ENCODE peak calls at places on chromosomes 2 and 18, in five cellular contexts. I is MCF 10A; G is mesothelial cell of epicardium; X is CD8-positive, alpha-beta T cell; S is cardiac muscle cell. N is an unnamed sample.

GRCh38 chr2:240986787-240987411 is 11.5 kb upstream of the SNED1 start:
- DNase-seq in I (peak; percentile 90), G (no peak), X (no peak), S (no peak), N (peak; percentile 84)

GRCh38 chr2:170014769-170015168 is 163.2 kb upstream of the MYO3B start:
- DNase-seq in I (no peak), G (no peak), X (no peak), S (no peak), N (no peak)

GRCh38 chr2:205811387-205811786 is 129.1 kb downstream of the NRP2 start:
- DNase-seq in I (no peak), G (no peak), X (no peak), S (no peak), N (no peak)

GRCh38 chr2:193141-193552 is 70.7 kb downstream of the SH3YL1 start:
- DNase-seq in I (no peak), G (no peak), X (peak; percentile 24), S (no peak), N (no peak)

GRCh38 chr2:647691-648231 is 29.4 kb downstream of the TMEM18 start:
- DNase-seq in I (no peak), G (no peak), X (no peak), S (no peak), N (peak; percentile 64)

GRCh38 chr18:11078491-11078890 is 70.9 kb downstream of the PIEZO2 start:
- DNase-seq in I (no peak), G (no peak), X (no peak), S (no peak), N (no peak)

GRCh38 chr2:37365669-37366068 is 21.2 kb downstream of the QPCT start:
- DNase-seq in I (no peak), G (no peak), X (no peak), S (no peak), N (no peak)

GRCh38 chr2:44016282-44016681 is 20.5 kb upstream of the LRPPRC start:
- DNase-seq in I (peak; percentile 61), G (peak; percentile 74), X (no peak), S (peak; percentile 86), N (no peak)

GRCh38 chr2:211085056-211085680 is 528.8 kb downstream of the CPS1 start:
- DNase-seq in I (peak; percentile 61), G (no peak), X (no peak), S (peak; percentile 42), N (no peak)

GRCh38 chr2:21047161-21048009 is 3.5 kb upstream of the APOB start:
- DNase-seq in I (no peak), G (no peak), X (no peak), S (no peak), N (no peak)

GRCh38 chr18:55224086-55224625 is 264.9 kb upstream of the CCDC68 start:
- DNase-seq in I (no peak), G (no peak), X (no peak), S (no peak), N (no peak)

GRCh38 chr18:48898521-48898920 is 52.2 kb downstream of the SMAD7 start:
- DNase-seq in I (no peak), G (no peak), X (no peak), S (no peak), N (no peak)

GRCh38 chr2:167946367-167946955 is 300.9 kb downstream of the STK39 start:
- DNase-seq in I (no peak), G (no peak), X (no peak), S (no peak), N (no peak)

GRCh38 chr2:240747256-240747655 is 55.6 kb downstream of the AQP12A start:
- DNase-seq in I (no peak), G (no peak), X (no peak), S (no peak), N (peak; percentile 59)

GRCh38 chr2:233084488-233084887 is 24.3 kb downstream of the INPP5D start:
- DNase-seq in I (peak; percentile 45), G (no peak), X (no peak), S (no peak), N (peak; percentile 87)

GRCh38 chr2:60260646-60261296 is 292.7 kb downstream of the BCL11A start:
- DNase-seq in I (peak; percentile 96), G (no peak), X (no peak), S (no peak), N (no peak)

GRCh38 chr18:40431071-40431998 is 1523.7 kb upstream of the PIK3C3 start:
- DNase-seq in I (no peak), G (no peak), X (no peak), S (peak; percentile 9), N (no peak)

GRCh38 chr2:188966728-188967127 is 7.4 kb upstream of the COL3A1 start:
- DNase-seq in I (no peak), G (no peak), X (no peak), S (no peak), N (no peak)

GRCh38 chr2:140873915-140874531 is 1256.8 kb downstream of the LRP1B start:
- DNase-seq in I (no peak), G (no peak), X (no peak), S (no peak), N (no peak)

GRCh38 chr2:148917431-148917830 is 42.4 kb downstream of the KIF5C start:
- DNase-seq in I (no peak), G (no peak), X (no peak), S (no peak), N (no peak)

GRCh38 chr2:225889452-225889851 is 489.9 kb downstream of the NYAP2 start:
- DNase-seq in I (peak; percentile 70), G (no peak), X (no peak), S (peak; percentile 51), N (no peak)

GRCh38 chr18:319745-320144 is 51.9 kb upstream of the THOC1 start:
- DNase-seq in I (no peak), G (no peak), X (no peak), S (no peak), N (no peak)

GRCh38 chr2:3046170-3046865 is 331.3 kb downstream of the EIPR1 start:
- DNase-seq in I (no peak), G (no peak), X (no peak), S (no peak), N (peak; percentile 47)

GRCh38 chr18:25310045-25310444 is 41.9 kb downstream of the ZNF521 start:
- DNase-seq in I (peak; percentile 28), G (no peak), X (no peak), S (no peak), N (no peak)

GRCh38 chr2:29878898-29879297 is 42.5 kb downstream of the ALK start:
- DNase-seq in I (peak; percentile 70), G (no peak), X (no peak), S (no peak), N (no peak)

GRCh38 chr2:190649798-190650390 is 1.0 kb downstream of the NAB1 start:
- DNase-seq in I (peak; percentile 49), G (no peak), X (no peak), S (peak; percentile 36), N (peak; percentile 28)

GRCh38 chr2:63598971-63599370 is 10.2 kb downstream of the MDH1 start:
- DNase-seq in I (no peak), G (no peak), X (no peak), S (no peak), N (no peak)

GRCh38 chr2:63591566-63592175 is 2.9 kb downstream of the MDH1 start:
- DNase-seq in I (no peak), G (no peak), X (no peak), S (no peak), N (no peak)

GRCh38 chr2:63590621-63591408 is 2.1 kb downstream of the MDH1 start:
- DNase-seq in I (peak; percentile 45), G (no peak), X (no peak), S (peak; percentile 91), N (peak; percentile 49)

GRCh38 chr2:63596487-63596886 is 7.7 kb downstream of the MDH1 start:
- DNase-seq in I (no peak), G (no peak), X (no peak), S (no peak), N (no peak)

DNA sequence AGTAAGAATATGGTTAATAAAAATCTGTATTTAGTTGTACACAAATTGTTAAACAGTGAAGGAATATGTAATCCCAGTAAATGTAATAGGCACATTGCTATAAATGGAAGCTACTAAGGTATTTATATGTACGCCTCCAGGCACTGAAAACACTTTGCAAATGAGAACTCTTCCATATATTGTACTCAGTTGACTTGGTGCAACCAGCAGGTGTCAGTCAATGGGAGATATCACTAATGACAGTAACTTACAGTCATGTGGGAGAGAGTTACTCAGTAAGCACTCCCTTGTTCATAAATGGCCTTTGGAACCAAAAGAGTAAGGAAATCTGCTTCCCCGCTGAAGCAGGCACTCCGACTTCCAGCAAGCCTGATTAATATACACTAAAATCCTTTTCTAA is 5.9 kb downstream of the MDH1 start:
- DNase-seq in I (no peak), G (no peak), X (no peak), S (no peak), N (no peak)
- TF ChIP-seq CTCF in I (no peak), G (no peak), X (no peak), S (no peak), N (no peak)

DNA sequence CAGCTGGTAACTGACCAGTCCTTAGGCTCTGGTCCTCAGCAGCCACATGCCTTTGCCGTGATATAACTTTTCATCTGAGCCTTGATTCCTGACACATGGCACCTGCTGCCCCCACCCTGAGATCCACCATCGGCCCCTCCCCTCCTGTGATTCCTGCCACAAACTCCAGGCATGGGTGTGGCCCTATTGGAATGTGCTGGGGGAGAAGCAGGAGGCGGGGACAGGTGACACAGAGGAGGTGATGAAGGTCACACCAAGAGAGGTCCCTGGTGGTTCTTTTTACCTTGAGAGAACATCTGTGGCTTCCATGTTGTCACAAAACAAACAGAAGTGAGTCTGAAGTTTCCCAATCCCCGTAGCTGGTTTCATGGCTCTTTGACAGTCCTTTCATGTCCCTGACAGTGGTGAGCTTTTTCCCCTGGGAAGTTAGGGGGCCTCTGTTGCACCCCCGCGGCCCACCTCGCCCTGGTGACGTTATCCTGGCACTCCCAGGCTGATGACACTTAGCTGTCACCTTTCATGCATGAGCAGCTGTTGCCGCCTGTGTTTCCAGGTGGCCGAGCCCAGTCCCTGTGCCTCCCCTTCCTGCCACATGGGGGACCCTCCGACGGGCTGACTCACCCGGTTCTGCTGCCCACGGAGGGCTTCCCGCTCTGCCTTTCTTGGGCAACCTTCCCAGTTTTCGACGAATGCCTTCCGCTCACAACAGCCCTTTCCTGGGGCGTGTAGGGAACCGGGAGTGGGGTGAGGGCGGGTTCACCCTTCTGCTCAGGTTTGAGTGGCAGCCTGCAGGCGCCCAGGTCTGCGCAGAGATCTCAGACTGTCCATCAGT is 66.3 kb upstream of the GLI2 start:
- DNase-seq in I (peak; percentile 32), G (no peak), X (no peak), S (peak; percentile 38), N (peak; percentile 57)
- TF ChIP-seq CTCF in I (no peak), G (peak; percentile 34), X (no peak), S (peak; percentile 61), N (no peak)

GRCh38 chr2:49770919-49771318 is 616.6 kb upstream of the FSHR start:
- DNase-seq in I (peak; percentile 65), G (peak; percentile 53), X (no peak), S (peak; percentile 75), N (peak; percentile 23)
- TF ChIP-seq CTCF in I (peak; percentile 55), G (peak; percentile 28), X (no peak), S (peak; percentile 27), N (peak; percentile 21)

DNA sequence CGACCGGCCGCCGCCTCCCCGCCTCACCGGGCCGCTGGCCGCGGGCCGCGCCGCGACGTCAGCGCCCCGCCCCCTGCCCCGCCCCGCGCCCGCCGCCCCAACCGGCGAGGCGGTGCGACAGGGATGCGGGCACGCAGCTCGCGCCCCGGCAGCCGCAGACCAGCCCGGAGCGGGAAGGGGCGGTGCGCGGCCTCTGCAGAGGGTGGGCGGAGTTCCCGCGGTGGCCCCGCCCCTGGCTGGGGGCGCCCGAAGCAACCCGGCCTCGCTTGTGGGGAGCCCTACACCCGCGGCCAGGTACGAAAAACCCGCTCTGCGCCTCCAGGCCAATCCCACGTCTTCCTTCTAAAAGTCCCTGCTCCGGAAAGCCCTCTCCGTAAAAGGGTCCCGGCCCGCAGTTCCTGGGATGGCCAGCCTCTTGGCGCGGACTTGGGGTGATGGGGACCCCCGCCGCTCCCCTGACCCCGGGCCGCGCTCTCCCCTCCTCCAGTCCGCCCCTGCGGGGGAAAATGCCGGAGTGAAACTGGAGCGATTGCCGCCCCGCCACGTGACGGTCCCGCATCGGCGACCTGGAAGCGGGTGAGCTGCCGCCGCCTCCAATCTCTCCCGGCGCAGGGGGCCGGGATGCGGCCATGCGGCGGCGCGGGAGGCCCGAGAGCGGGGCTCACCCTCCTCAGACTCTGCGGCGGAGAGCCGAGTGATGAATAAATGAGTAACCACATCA is at the start of gene RAB11FIP5:
- DNase-seq in I (peak; percentile 75), G (peak; percentile 84), X (peak; percentile 69), S (peak; percentile 81), N (peak; percentile 96)
- TF ChIP-seq CTCF in I (no peak), G (no peak), X (no peak), S (no peak), N (no peak)

N was measured in upper lobe of left lung.